ENCODE peak calls at places on chromosomes 3 and 15, in ten cellular contexts. One of them, this sample, is unnamed.

GRCh38 chr3:25293736-25294135 is 134.3 kb upstream of the RARB start:
- DNase-seq in NCI-H69: no peak
- DNase-seq in GM12865: no peak
- DNase-seq in T-helper 22 cell: no peak
- DNase-seq in cardiac septum: no peak
- DNase-seq in glutamatergic neuron: no peak
- DNase-seq in HS-5: no peak
- DNase-seq in GM13977: no peak
- DNase-seq in NB4: peak; percentile 58
- DNase-seq in ureter: no peak
- DNase-seq in this sample: no peak

GRCh38 chr3:141336672-141337522 is 31.4 kb upstream of the ZBTB38 start:
- DNase-seq in T-helper 22 cell: no peak
- DNase-seq in ureter: no peak
- DNase-seq in NCI-H69: no peak
- DNase-seq in glutamatergic neuron: no peak
- DNase-seq in NB4: peak; percentile 43
- DNase-seq in GM12865: peak; percentile 92
- DNase-seq in cardiac septum: no peak
- DNase-seq in HS-5: peak; percentile 88
- DNase-seq in GM13977: peak; percentile 76
- DNase-seq in this sample: no peak

GRCh38 chr3:156388469-156389150 is 166.3 kb downstream of the SSR3 start:
- DNase-seq in HS-5: peak; percentile 93
- DNase-seq in ureter: no peak
- DNase-seq in NB4: no peak
- DNase-seq in NCI-H69: no peak
- DNase-seq in GM13977: no peak
- DNase-seq in GM12865: peak; percentile 42
- DNase-seq in T-helper 22 cell: no peak
- DNase-seq in cardiac septum: no peak
- DNase-seq in glutamatergic neuron: no peak
- DNase-seq in this sample: no peak

GRCh38 chr15:25789206-25789605 is 73.9 kb downstream of the ATP10A start:
- DNase-seq in NB4: no peak
- DNase-seq in GM12865: no peak
- DNase-seq in T-helper 22 cell: no peak
- DNase-seq in HS-5: no peak
- DNase-seq in ureter: no peak
- DNase-seq in GM13977: no peak
- DNase-seq in NCI-H69: no peak
- DNase-seq in glutamatergic neuron: no peak
- DNase-seq in cardiac septum: no peak
- DNase-seq in this sample: no peak

GRCh38 chr15:57866149-57866736 is 159.7 kb downstream of the POLR2M start:
- DNase-seq in HS-5: peak; percentile 23
- DNase-seq in glutamatergic neuron: peak; percentile 82
- DNase-seq in GM13977: peak; percentile 40
- DNase-seq in NB4: peak; percentile 50
- DNase-seq in ureter: no peak
- DNase-seq in GM12865: peak; percentile 61
- DNase-seq in cardiac septum: no peak
- DNase-seq in T-helper 22 cell: no peak
- DNase-seq in NCI-H69: peak; percentile 63
- DNase-seq in this sample: no peak

GRCh38 chr3:117495620-117496019 is 786.0 kb downstream of the TUSC7 start:
- DNase-seq in HS-5: peak; percentile 45
- DNase-seq in ureter: no peak
- DNase-seq in T-helper 22 cell: no peak
- DNase-seq in cardiac septum: no peak
- DNase-seq in GM12865: no peak
- DNase-seq in GM13977: no peak
- DNase-seq in glutamatergic neuron: no peak
- DNase-seq in NCI-H69: no peak
- DNase-seq in NB4: no peak
- DNase-seq in this sample: no peak

GRCh38 chr3:106758459-106758858 is 618.8 kb upstream of the CCDC54 start:
- DNase-seq in GM13977: no peak
- DNase-seq in GM12865: no peak
- DNase-seq in T-helper 22 cell: no peak
- DNase-seq in HS-5: no peak
- DNase-seq in cardiac septum: no peak
- DNase-seq in ureter: no peak
- DNase-seq in NCI-H69: no peak
- DNase-seq in glutamatergic neuron: no peak
- DNase-seq in NB4: no peak
- DNase-seq in this sample: no peak

GRCh38 chr15:39851505-39852082 is 68.5 kb downstream of the GPR176 start:
- DNase-seq in T-helper 22 cell: no peak
- DNase-seq in GM13977: no peak
- DNase-seq in HS-5: no peak
- DNase-seq in glutamatergic neuron: no peak
- DNase-seq in cardiac septum: no peak
- DNase-seq in NB4: no peak
- DNase-seq in NCI-H69: peak; percentile 76
- DNase-seq in ureter: no peak
- DNase-seq in GM12865: no peak
- DNase-seq in this sample: no peak

GRCh38 chr3:158495503-158495902 is 75.5 kb upstream of the MLF1 start:
- DNase-seq in glutamatergic neuron: no peak
- DNase-seq in T-helper 22 cell: no peak
- DNase-seq in GM12865: no peak
- DNase-seq in NB4: no peak
- DNase-seq in ureter: no peak
- DNase-seq in HS-5: no peak
- DNase-seq in NCI-H69: no peak
- DNase-seq in cardiac septum: no peak
- DNase-seq in GM13977: no peak
- DNase-seq in this sample: no peak

GRCh38 chr15:63023351-63023945 is 19.1 kb upstream of the TPM1 start:
- DNase-seq in GM13977: no peak
- DNase-seq in NCI-H69: no peak
- DNase-seq in ureter: no peak
- DNase-seq in cardiac septum: no peak
- DNase-seq in HS-5: no peak
- DNase-seq in glutamatergic neuron: no peak
- DNase-seq in NB4: no peak
- DNase-seq in T-helper 22 cell: no peak
- DNase-seq in GM12865: no peak
- DNase-seq in this sample: no peak

GRCh38 chr3:53490131-53490474 is 4.3 kb upstream of the CACNA1D start:
- DNase-seq in glutamatergic neuron: no peak
- DNase-seq in NB4: no peak
- DNase-seq in HS-5: no peak
- DNase-seq in GM13977: no peak
- DNase-seq in cardiac septum: no peak
- DNase-seq in GM12865: no peak
- DNase-seq in NCI-H69: no peak
- DNase-seq in ureter: no peak
- DNase-seq in T-helper 22 cell: no peak
- DNase-seq in this sample: no peak

GRCh38 chr15:65089206-65089824 is 12.8 kb downstream of the KBTBD13 start:
- DNase-seq in glutamatergic neuron: no peak
- DNase-seq in ureter: no peak
- DNase-seq in NB4: no peak
- DNase-seq in T-helper 22 cell: no peak
- DNase-seq in GM12865: no peak
- DNase-seq in cardiac septum: no peak
- DNase-seq in HS-5: no peak
- DNase-seq in NCI-H69: no peak
- DNase-seq in GM13977: no peak
- DNase-seq in this sample: no peak

GRCh38 chr3:41997702-41998551 is 36.0 kb upstream of the ULK4 start:
- DNase-seq in NB4: no peak
- DNase-seq in cardiac septum: no peak
- DNase-seq in glutamatergic neuron: no peak
- DNase-seq in T-helper 22 cell: no peak
- DNase-seq in ureter: no peak
- DNase-seq in HS-5: no peak
- DNase-seq in GM13977: no peak
- DNase-seq in NCI-H69: peak; percentile 14
- DNase-seq in GM12865: peak; percentile 26
- DNase-seq in this sample: no peak

GRCh38 chr3:52470920-52471319 is 15.5 kb downstream of the NISCH start:
- DNase-seq in HS-5: no peak
- DNase-seq in cardiac septum: no peak
- DNase-seq in ureter: no peak
- DNase-seq in NCI-H69: no peak
- DNase-seq in T-helper 22 cell: no peak
- DNase-seq in glutamatergic neuron: no peak
- DNase-seq in GM12865: no peak
- DNase-seq in GM13977: no peak
- DNase-seq in NB4: no peak
- DNase-seq in this sample: no peak

GRCh38 chr15:57555270-57555669 is 36.4 kb upstream of the MYZAP start:
- DNase-seq in NCI-H69: peak; percentile 23
- DNase-seq in ureter: no peak
- DNase-seq in glutamatergic neuron: no peak
- DNase-seq in T-helper 22 cell: no peak
- DNase-seq in cardiac septum: no peak
- DNase-seq in GM12865: no peak
- DNase-seq in NB4: no peak
- DNase-seq in HS-5: no peak
- DNase-seq in GM13977: no peak
- DNase-seq in this sample: no peak

GRCh38 chr15:63995789-63996188 is 50.5 kb downstream of the DAPK2 start:
- DNase-seq in GM13977: no peak
- DNase-seq in ureter: no peak
- DNase-seq in glutamatergic neuron: no peak
- DNase-seq in GM12865: no peak
- DNase-seq in NB4: no peak
- DNase-seq in cardiac septum: no peak
- DNase-seq in HS-5: no peak
- DNase-seq in NCI-H69: no peak
- DNase-seq in T-helper 22 cell: no peak
- DNase-seq in this sample: no peak

GRCh38 chr15:57340673-57341259 is 35.5 kb upstream of the CGNL1 start:
- DNase-seq in cardiac septum: no peak
- DNase-seq in HS-5: no peak
- DNase-seq in NB4: peak; percentile 70
- DNase-seq in GM12865: peak; percentile 67
- DNase-seq in T-helper 22 cell: no peak
- DNase-seq in GM13977: peak; percentile 64
- DNase-seq in glutamatergic neuron: peak; percentile 67
- DNase-seq in NCI-H69: peak; percentile 79
- DNase-seq in ureter: no peak
- DNase-seq in this sample: no peak

This sample was measured in coronary artery.